ENCODE peak calls at places on chromosome 2, in ten cellular contexts. D is T-helper 2 cell; R is left lung; A is left ventricle myocardium inferior; M is stimulated activated CD8-positive, alpha-beta memory T cell treated with anti-CD3 and anti-CD28 coated beads, Interleukin-15, amount 100 ng/mL, for 4 hours; O is pons; V is LoVo; L is RPMI8226; W is activated CD4-positive, alpha-beta T cell treated with anti-CD3 and anti-CD28 coated beads for 1 hour; E is GM13977. K is an unnamed sample.
A peak's percentile ranks its signal among the peaks of the same experiment; 100 is the strongest.

GRCh38 chr2:209307161-209308001 is 116.5 kb upstream of the MAP2 start:
- DNase-seq in D (no peak), R (peak; percentile 60), A (no peak), M (no peak), O (no peak), V (no peak), L (no peak), W (no peak), E (no peak), K (no peak)

GRCh38 chr2:212538156-212539144 is at the start of gene ERBB4:
- DNase-seq in D (no peak), R (peak; percentile 80), A (peak; percentile 41), M (no peak), O (peak; percentile 30), V (no peak), L (no peak), W (no peak), E (peak; percentile 23), K (no peak)

GRCh38 chr2:42095923-42096408 is 48.1 kb downstream of the PKDCC start:
- DNase-seq in D (peak; percentile 65), R (no peak), A (peak; percentile 70), M (peak; percentile 17), O (peak; percentile 84), V (peak; percentile 75), L (peak; percentile 78), W (peak; percentile 67), E (no peak), K (peak; percentile 65)

GRCh38 chr2:96534701-96535181 is 1.8 kb upstream of the ARID5A start:
- DNase-seq in D (no peak), R (peak; percentile 39), A (no peak), M (no peak), O (no peak), V (no peak), L (no peak), W (no peak), E (no peak), K (no peak)

GRCh38 chr2:202185156-202185555 is 53.2 kb downstream of the SUMO1 start:
- DNase-seq in D (no peak), R (no peak), A (no peak), M (no peak), O (no peak), V (no peak), L (no peak), W (no peak), E (no peak), K (no peak)

GRCh38 chr2:43073373-43073772 is 153.0 kb downstream of the ZFP36L2 start:
- DNase-seq in D (no peak), R (no peak), A (peak; percentile 70), M (no peak), O (no peak), V (peak; percentile 64), L (peak; percentile 27), W (no peak), E (no peak), K (no peak)

GRCh38 chr2:21183726-21184125 is 60.0 kb downstream of the TDRD15 start:
- DNase-seq in D (no peak), R (no peak), A (no peak), M (no peak), O (no peak), V (no peak), L (no peak), W (no peak), E (no peak), K (no peak)

GRCh38 chr2:46335966-46336436 is 38.8 kb downstream of the EPAS1 start:
- DNase-seq in D (no peak), R (no peak), A (no peak), M (no peak), O (no peak), V (peak; percentile 49), L (no peak), W (no peak), E (no peak), K (no peak)

GRCh38 chr2:218272531-218273212 is 2.4 kb downstream of the PNKD start:
- DNase-seq in D (peak; percentile 68), R (peak; percentile 91), A (peak; percentile 86), M (peak; percentile 46), O (peak; percentile 87), V (peak; percentile 95), L (peak; percentile 75), W (peak; percentile 75), E (peak; percentile 77), K (peak; percentile 94)

GRCh38 chr2:169683054-169683424 is 11.2 kb downstream of the CFAP210 start:
- DNase-seq in D (no peak), R (no peak), A (no peak), M (no peak), O (no peak), V (no peak), L (no peak), W (no peak), E (no peak), K (no peak)

GRCh38 chr2:88575051-88575450 is 52.2 kb downstream of the EIF2AK3 start:
- DNase-seq in D (no peak), R (no peak), A (no peak), M (no peak), O (no peak), V (no peak), L (no peak), W (no peak), E (no peak), K (no peak)

GRCh38 chr2:8119782-8120551 is 561.9 kb upstream of the ID2 start:
- DNase-seq in D (no peak), R (no peak), A (no peak), M (no peak), O (peak; percentile 40), V (no peak), L (peak; percentile 24), W (no peak), E (no peak), K (no peak)

GRCh38 chr2:135916232-135916631 is 40.0 kb upstream of the MCM6 start:
- DNase-seq in D (no peak), R (no peak), A (no peak), M (no peak), O (peak; percentile 74), V (peak; percentile 21), L (peak; percentile 35), W (no peak), E (no peak), K (peak; percentile 26)

GRCh38 chr2:197079414-197079813 is 152.9 kb upstream of the PGAP1 start:
- DNase-seq in D (no peak), R (no peak), A (no peak), M (no peak), O (peak; percentile 80), V (no peak), L (no peak), W (no peak), E (no peak), K (no peak)

GRCh38 chr2:71558300-71559051 is 105.1 kb downstream of the DYSF start:
- DNase-seq in D (no peak), R (peak; percentile 62), A (no peak), M (no peak), O (no peak), V (no peak), L (no peak), W (no peak), E (no peak), K (no peak)

GRCh38 chr2:162968306-162968705 is 129.7 kb upstream of the KCNH7 start:
- DNase-seq in D (no peak), R (no peak), A (no peak), M (no peak), O (no peak), V (no peak), L (no peak), W (no peak), E (no peak), K (no peak)

GRCh38 chr2:46003912-46004473 is 293.2 kb upstream of the EPAS1 start:
- DNase-seq in D (no peak), R (no peak), A (no peak), M (no peak), O (no peak), V (no peak), L (no peak), W (no peak), E (no peak), K (no peak)

GRCh38 chr2:176583530-176584101 is 314.4 kb downstream of the MTX2 start:
- DNase-seq in D (no peak), R (no peak), A (no peak), M (no peak), O (no peak), V (peak; percentile 25), L (no peak), W (no peak), E (no peak), K (peak; percentile 31)

GRCh38 chr2:122261923-122262322 is 506.5 kb downstream of the TSN start:
- DNase-seq in D (no peak), R (no peak), A (no peak), M (no peak), O (no peak), V (no peak), L (no peak), W (no peak), E (no peak), K (no peak)

GRCh38 chr2:121881950-121882349 is 126.5 kb downstream of the TSN start:
- DNase-seq in D (no peak), R (no peak), A (no peak), M (no peak), O (no peak), V (no peak), L (no peak), W (no peak), E (no peak), K (no peak)

GRCh38 chr2:69973335-69973735 is 11.9 kb upstream of the ASPRV1 start:
- DNase-seq in D (no peak), R (no peak), A (no peak), M (no peak), O (no peak), V (no peak), L (no peak), W (no peak), E (no peak), K (no peak)

GRCh38 chr2:238989484-238989883 is 141.6 kb downstream of the TWIST2 start:
- DNase-seq in D (no peak), R (no peak), A (no peak), M (no peak), O (no peak), V (no peak), L (no peak), W (no peak), E (no peak), K (no peak)

GRCh38 chr2:133739039-133739438 is 170.8 kb upstream of the NCKAP5 start:
- DNase-seq in D (no peak), R (no peak), A (no peak), M (no peak), O (no peak), V (no peak), L (no peak), W (no peak), E (no peak), K (no peak)

GRCh38 chr2:23574919-23575654 is 190.1 kb downstream of the KLHL29 start:
- DNase-seq in D (no peak), R (no peak), A (no peak), M (no peak), O (no peak), V (no peak), L (no peak), W (no peak), E (no peak), K (no peak)

GRCh38 chr2:31421634-31422033 is 7.1 kb upstream of the XDH start:
- DNase-seq in D (no peak), R (no peak), A (no peak), M (no peak), O (no peak), V (no peak), L (no peak), W (no peak), E (no peak), K (no peak)

GRCh38 chr2:2649109-2650072 is 318.3 kb upstream of the MYT1L start:
- DNase-seq in D (no peak), R (peak; percentile 72), A (no peak), M (no peak), O (no peak), V (no peak), L (no peak), W (no peak), E (no peak), K (no peak)

GRCh38 chr2:8538531-8538930 is 143.3 kb upstream of the ID2 start:
- DNase-seq in D (no peak), R (peak; percentile 65), A (no peak), M (no peak), O (no peak), V (no peak), L (no peak), W (no peak), E (no peak), K (no peak)

K was measured in NCI-H460.